ENCODE peak calls at places on chromosomes 12 and 14, in seven cellular contexts. One of them, this sample, is unnamed.

GRCh38 chr14:77844802-77845201 is 44.9 kb downstream of the ADCK1 start:
- DNase-seq in pancreas: no peak
- DNase-seq in gastrocnemius medialis: no peak
- DNase-seq in transverse colon: no peak
- DNase-seq in adrenal gland: no peak
- DNase-seq in neural progenitor cell: no peak
- DNase-seq in PC-9: no peak
- DNase-seq in this sample: no peak

GRCh38 chr14:58301416-58301815 is 3.1 kb downstream of the ARID4A start:
- DNase-seq in gastrocnemius medialis: no peak
- DNase-seq in neural progenitor cell: no peak
- DNase-seq in adrenal gland: no peak
- DNase-seq in transverse colon: no peak
- DNase-seq in PC-9: no peak
- DNase-seq in pancreas: no peak
- DNase-seq in this sample: no peak

GRCh38 chr14:30267141-30267540 is 291.8 kb upstream of the G2E3 start:
- DNase-seq in gastrocnemius medialis: no peak
- DNase-seq in PC-9: no peak
- DNase-seq in transverse colon: no peak
- DNase-seq in pancreas: no peak
- DNase-seq in neural progenitor cell: no peak
- DNase-seq in adrenal gland: no peak
- DNase-seq in this sample: no peak

GRCh38 chr14:93936245-93936644 is 9.1 kb downstream of the FAM181A start:
- DNase-seq in adrenal gland: no peak
- DNase-seq in gastrocnemius medialis: no peak
- DNase-seq in PC-9: no peak
- DNase-seq in transverse colon: no peak
- DNase-seq in neural progenitor cell: peak; percentile 83
- DNase-seq in pancreas: no peak
- DNase-seq in this sample: no peak

GRCh38 chr12:32039917-32040575 is 66.6 kb upstream of the BICD1 start:
- DNase-seq in PC-9: no peak
- DNase-seq in gastrocnemius medialis: no peak
- DNase-seq in neural progenitor cell: no peak
- DNase-seq in pancreas: no peak
- DNase-seq in adrenal gland: no peak
- DNase-seq in transverse colon: no peak
- DNase-seq in this sample: peak; percentile 54

GRCh38 chr12:128761305-128761880 is 62.4 kb downstream of the SLC15A4 start:
- DNase-seq in adrenal gland: no peak
- DNase-seq in gastrocnemius medialis: no peak
- DNase-seq in neural progenitor cell: no peak
- DNase-seq in transverse colon: no peak
- DNase-seq in pancreas: no peak
- DNase-seq in PC-9: no peak
- DNase-seq in this sample: no peak

GRCh38 chr12:52203126-52203921 is 11.5 kb upstream of the KRT80 start:
- DNase-seq in neural progenitor cell: peak; percentile 31
- DNase-seq in gastrocnemius medialis: peak; percentile 37
- DNase-seq in PC-9: peak; percentile 78
- DNase-seq in pancreas: peak; percentile 66
- DNase-seq in adrenal gland: no peak
- DNase-seq in transverse colon: peak; percentile 78
- DNase-seq in this sample: no peak

GRCh38 chr14:48686650-48687049 is 899.5 kb downstream of the RPS29 start:
- DNase-seq in pancreas: no peak
- DNase-seq in gastrocnemius medialis: no peak
- DNase-seq in PC-9: no peak
- DNase-seq in adrenal gland: no peak
- DNase-seq in neural progenitor cell: no peak
- DNase-seq in transverse colon: no peak
- DNase-seq in this sample: no peak

GRCh38 chr14:73997108-73997943 is 21.8 kb downstream of the ENTPD5 start:
- DNase-seq in gastrocnemius medialis: no peak
- DNase-seq in transverse colon: peak; percentile 49
- DNase-seq in pancreas: no peak
- DNase-seq in adrenal gland: no peak
- DNase-seq in neural progenitor cell: no peak
- DNase-seq in PC-9: no peak
- DNase-seq in this sample: no peak

GRCh38 chr14:31194095-31194494 is 13.5 kb downstream of the HECTD1 start:
- DNase-seq in gastrocnemius medialis: no peak
- DNase-seq in adrenal gland: no peak
- DNase-seq in pancreas: no peak
- DNase-seq in neural progenitor cell: no peak
- DNase-seq in PC-9: no peak
- DNase-seq in transverse colon: no peak
- DNase-seq in this sample: no peak

GRCh38 chr14:27528328-27528727 is 930.5 kb upstream of the NOVA1 start:
- DNase-seq in transverse colon: no peak
- DNase-seq in gastrocnemius medialis: no peak
- DNase-seq in neural progenitor cell: peak; percentile 62
- DNase-seq in PC-9: no peak
- DNase-seq in adrenal gland: no peak
- DNase-seq in pancreas: no peak
- DNase-seq in this sample: no peak
- TF ChIP-seq CTCF in transverse colon: peak; percentile 31
- TF ChIP-seq CTCF in gastrocnemius medialis: no peak
- TF ChIP-seq CTCF in neural progenitor cell: peak; percentile 65
- TF ChIP-seq CTCF in PC-9: peak; percentile 68
- TF ChIP-seq CTCF in adrenal gland: peak; percentile 29
- TF ChIP-seq CTCF in pancreas: no peak
- TF ChIP-seq CTCF in this sample: peak; percentile 14

DNA sequence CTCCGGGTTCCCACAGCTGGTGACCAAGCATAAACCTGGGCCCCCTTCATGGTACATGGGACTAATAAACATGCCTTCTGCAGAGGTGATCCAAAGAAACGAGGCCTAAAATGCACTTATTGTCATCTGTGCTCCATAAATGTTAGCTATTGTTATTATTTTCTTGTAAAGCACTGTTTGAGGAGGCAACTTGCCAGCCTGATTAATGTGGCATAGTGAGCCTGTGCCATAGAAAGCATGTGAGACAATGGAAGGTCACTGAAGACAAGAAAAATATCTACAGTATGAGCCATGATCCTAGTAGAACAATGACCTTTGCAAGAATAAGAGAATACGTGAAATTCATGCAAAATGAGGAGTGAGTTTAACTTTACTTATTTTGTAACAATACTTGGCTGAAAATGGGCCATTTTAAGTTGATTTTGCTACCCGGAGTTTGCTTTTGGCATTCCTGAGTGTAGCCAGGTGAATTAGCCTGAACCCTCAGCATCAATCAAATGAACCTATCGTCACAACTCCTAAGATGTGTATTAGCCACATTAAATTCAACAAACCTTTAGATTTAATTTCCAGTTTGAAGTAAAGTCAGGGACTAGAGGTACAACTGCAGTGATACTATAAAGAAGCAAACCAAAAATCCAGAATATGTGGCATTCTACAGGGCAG is 52.2 kb downstream of the CPM start:
- DNase-seq in pancreas: no peak
- DNase-seq in transverse colon: no peak
- DNase-seq in PC-9: no peak
- DNase-seq in neural progenitor cell: no peak
- DNase-seq in adrenal gland: peak; percentile 54
- DNase-seq in gastrocnemius medialis: no peak
- DNase-seq in this sample: no peak
- H3K27ac ChIP-seq in pancreas: no peak overlapping the region
- H3K27ac ChIP-seq in transverse colon: no peak overlapping the region
- H3K27ac ChIP-seq in PC-9: no peak overlapping the region
- H3K27ac ChIP-seq in neural progenitor cell: no peak overlapping the region
- H3K27ac ChIP-seq in adrenal gland: no peak overlapping the region
- H3K27ac ChIP-seq in gastrocnemius medialis: no peak overlapping the region
- H3K27ac ChIP-seq in this sample: no peak overlapping the region

GRCh38 chr12:48002179-48002601 is 2.1 kb downstream of the COL2A1 start:
- DNase-seq in gastrocnemius medialis: no peak
- DNase-seq in adrenal gland: no peak
- DNase-seq in PC-9: no peak
- DNase-seq in pancreas: no peak
- DNase-seq in transverse colon: no peak
- DNase-seq in neural progenitor cell: peak; percentile 66
- DNase-seq in this sample: no peak

GRCh38 chr12:48002773-48003218 is 1.5 kb downstream of the COL2A1 start:
- DNase-seq in transverse colon: peak; percentile 37
- DNase-seq in gastrocnemius medialis: no peak
- DNase-seq in PC-9: no peak
- DNase-seq in adrenal gland: no peak
- DNase-seq in neural progenitor cell: peak; percentile 81
- DNase-seq in pancreas: no peak
- DNase-seq in this sample: peak; percentile 44

GRCh38 chr12:47999816-48000215 is 4.5 kb downstream of the COL2A1 start:
- DNase-seq in transverse colon: no peak
- DNase-seq in pancreas: no peak
- DNase-seq in gastrocnemius medialis: no peak
- DNase-seq in adrenal gland: no peak
- DNase-seq in PC-9: no peak
- DNase-seq in neural progenitor cell: no peak
- DNase-seq in this sample: no peak

GRCh38 chr12:48001426-48002178 is 2.7 kb downstream of the COL2A1 start:
- DNase-seq in adrenal gland: peak; percentile 53
- DNase-seq in gastrocnemius medialis: no peak
- DNase-seq in PC-9: peak; percentile 41
- DNase-seq in pancreas: peak; percentile 21
- DNase-seq in transverse colon: peak; percentile 54
- DNase-seq in neural progenitor cell: peak; percentile 90
- DNase-seq in this sample: no peak

GRCh38 chr12:48000878-48001321 is 3.4 kb downstream of the COL2A1 start:
- DNase-seq in PC-9: peak; percentile 54
- DNase-seq in pancreas: no peak
- DNase-seq in neural progenitor cell: peak; percentile 84
- DNase-seq in adrenal gland: no peak
- DNase-seq in transverse colon: no peak
- DNase-seq in gastrocnemius medialis: no peak
- DNase-seq in this sample: no peak
- H3K4me3 ChIP-seq in PC-9: peak overlapping the region; percentile 78
- H3K4me3 ChIP-seq in pancreas: peak overlapping the region; percentile 13
- H3K4me3 ChIP-seq in neural progenitor cell: peak overlapping the region; percentile 66
- H3K4me3 ChIP-seq in adrenal gland: no peak overlapping the region
- H3K4me3 ChIP-seq in transverse colon: no peak overlapping the region
- H3K4me3 ChIP-seq in gastrocnemius medialis: peak overlapping the region; percentile 53
- H3K4me3 ChIP-seq in this sample: peak overlapping the region; percentile 20

DNA sequence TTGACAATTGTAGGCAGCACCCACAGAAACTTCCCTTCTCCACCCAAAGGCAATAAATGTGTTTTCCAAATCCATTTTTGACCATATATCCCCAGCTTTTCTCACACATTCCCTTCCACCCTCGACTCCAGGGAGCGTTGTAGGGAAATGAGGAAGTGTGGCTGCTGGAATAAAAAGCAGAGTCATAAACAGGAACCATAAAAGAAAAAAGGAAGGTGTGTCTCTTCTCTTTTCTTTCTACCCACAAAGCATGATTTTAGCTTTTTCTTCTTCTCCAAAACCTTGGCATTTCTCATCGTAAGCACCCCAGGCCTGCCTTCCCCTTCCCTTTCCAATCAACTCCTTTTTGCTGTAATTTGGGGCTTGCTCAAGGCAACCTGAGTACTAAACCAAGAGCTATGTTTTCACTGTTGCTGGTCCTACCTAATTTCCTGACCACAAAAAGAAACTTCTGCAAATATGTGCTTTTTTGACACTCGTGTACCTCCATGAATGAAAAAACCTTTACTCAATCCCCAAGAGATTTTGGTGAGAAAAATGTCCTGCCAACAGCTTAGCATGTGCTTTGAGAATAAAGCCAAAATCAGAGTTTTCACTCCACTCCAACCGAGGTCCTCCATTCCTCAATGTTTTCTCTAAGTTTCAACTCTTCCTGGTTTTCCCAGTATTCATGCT is 9.2 kb downstream of the PLBD1 start:
- DNase-seq in gastrocnemius medialis: no peak
- DNase-seq in adrenal gland: no peak
- DNase-seq in transverse colon: peak; percentile 31
- DNase-seq in PC-9: no peak
- DNase-seq in neural progenitor cell: no peak
- DNase-seq in pancreas: no peak
- DNase-seq in this sample: no peak
- TF ChIP-seq CTCF in gastrocnemius medialis: no peak
- TF ChIP-seq CTCF in adrenal gland: no peak
- TF ChIP-seq CTCF in transverse colon: no peak
- TF ChIP-seq CTCF in PC-9: no peak
- TF ChIP-seq CTCF in neural progenitor cell: no peak
- TF ChIP-seq CTCF in pancreas: no peak
- TF ChIP-seq CTCF in this sample: no peak

GRCh38 chr14:100730530-100730929 is 3.8 kb downstream of the DLK1 start:
- DNase-seq in PC-9: no peak
- DNase-seq in pancreas: no peak
- DNase-seq in gastrocnemius medialis: no peak
- DNase-seq in adrenal gland: no peak
- DNase-seq in neural progenitor cell: no peak
- DNase-seq in transverse colon: no peak
- DNase-seq in this sample: no peak

GRCh38 chr14:100732766-100733100 is 6.0 kb downstream of the DLK1 start:
- DNase-seq in transverse colon: no peak
- DNase-seq in gastrocnemius medialis: no peak
- DNase-seq in pancreas: no peak
- DNase-seq in adrenal gland: no peak
- DNase-seq in PC-9: no peak
- DNase-seq in neural progenitor cell: no peak
- DNase-seq in this sample: no peak

GRCh38 chr14:100731846-100732765 is 5.4 kb downstream of the DLK1 start:
- DNase-seq in neural progenitor cell: no peak
- DNase-seq in gastrocnemius medialis: no peak
- DNase-seq in adrenal gland: no peak
- DNase-seq in transverse colon: no peak
- DNase-seq in pancreas: no peak
- DNase-seq in PC-9: no peak
- DNase-seq in this sample: no peak

GRCh38 chr14:100729982-100730381 is 3.3 kb downstream of the DLK1 start:
- DNase-seq in transverse colon: no peak
- DNase-seq in pancreas: no peak
- DNase-seq in gastrocnemius medialis: no peak
- DNase-seq in adrenal gland: no peak
- DNase-seq in PC-9: no peak
- DNase-seq in neural progenitor cell: no peak
- DNase-seq in this sample: no peak

DNA sequence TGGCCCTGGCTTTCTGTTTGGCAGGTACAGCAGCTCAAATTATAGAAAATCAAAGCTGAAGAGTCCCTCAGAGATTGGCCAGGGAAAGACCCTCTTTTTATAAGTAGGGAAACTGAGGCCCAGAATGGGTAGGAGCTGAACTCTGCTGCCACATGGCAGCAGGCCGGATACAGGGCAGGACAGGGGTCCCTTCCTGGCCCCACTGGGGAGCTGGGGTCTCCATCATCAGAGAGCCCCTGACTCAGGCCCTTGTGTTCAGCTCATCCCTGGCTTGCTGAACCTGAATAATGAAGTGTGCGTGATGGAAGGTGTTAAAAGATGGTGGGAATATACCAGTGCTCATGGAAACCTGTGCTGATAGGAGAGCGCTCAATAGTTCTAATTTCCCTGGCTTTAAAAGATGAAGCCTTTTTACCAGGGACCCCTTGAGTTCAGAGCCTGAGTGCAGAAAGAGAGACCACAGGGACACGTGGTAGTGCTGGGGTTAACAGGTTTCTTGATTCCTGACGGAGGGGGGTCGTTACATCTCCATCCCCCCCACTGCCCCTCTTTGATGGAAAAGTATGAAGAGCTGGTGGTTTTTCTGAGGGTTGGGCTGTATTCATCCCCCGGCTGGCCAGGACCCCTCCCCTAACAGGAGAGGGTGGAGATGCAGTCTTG is 4.4 kb downstream of the DLK1 start:
- DNase-seq in gastrocnemius medialis: no peak
- DNase-seq in PC-9: no peak
- DNase-seq in neural progenitor cell: no peak
- DNase-seq in transverse colon: no peak
- DNase-seq in adrenal gland: no peak
- DNase-seq in pancreas: no peak
- DNase-seq in this sample: no peak
- H3K27ac ChIP-seq in gastrocnemius medialis: no peak overlapping the region
- H3K27ac ChIP-seq in PC-9: no peak overlapping the region
- H3K27ac ChIP-seq in neural progenitor cell: peak overlapping the region; percentile 70
- H3K27ac ChIP-seq in transverse colon: no peak overlapping the region
- H3K27ac ChIP-seq in adrenal gland: no peak overlapping the region
- H3K27ac ChIP-seq in pancreas: no peak overlapping the region
- H3K27ac ChIP-seq in this sample: no peak overlapping the region